ENCODE peak calls at places on chromosomes 2 and 18, in nine cellular contexts. N, E, R, D, O, W, A, Z and M are unnamed samples.

GRCh38 chr18:10235553-10235952 is 218.9 kb upstream of the APCDD1 start:
- DNase-seq in N (no peak), E (no peak), R (no peak), D (no peak), O (no peak), W (no peak), A (no peak), Z (no peak), M (no peak)

GRCh38 chr18:48948112-48949050 is 2.4 kb downstream of the SMAD7 start:
- DNase-seq in N (peak; percentile 89), E (peak; percentile 65), R (peak; percentile 75), D (no peak), O (no peak), W (no peak), A (peak; percentile 29), Z (peak; percentile 49), M (peak; percentile 51)

GRCh38 chr2:58432491-58433166 is 191.5 kb upstream of the FANCL start:
- DNase-seq in N (no peak), E (no peak), R (no peak), D (no peak), O (no peak), W (no peak), A (no peak), Z (no peak), M (no peak)

GRCh38 chr2:200065477-200065876 is 110.1 kb downstream of the MAIP1 start:
- DNase-seq in N (no peak), E (no peak), R (no peak), D (no peak), O (no peak), W (no peak), A (no peak), Z (no peak), M (no peak)

GRCh38 chr2:67502346-67503065 is 105.4 kb downstream of the ETAA1 start:
- DNase-seq in N (no peak), E (no peak), R (no peak), D (no peak), O (no peak), W (no peak), A (no peak), Z (no peak), M (no peak)

GRCh38 chr2:240426797-240427721 is 8.4 kb upstream of the GPC1 start:
- DNase-seq in N (no peak), E (peak; percentile 33), R (peak; percentile 2), D (peak; percentile 61), O (no peak), W (no peak), A (no peak), Z (peak; percentile 30), M (peak; percentile 61)

GRCh38 chr2:231188506-231189170 is 9.8 kb upstream of the ARMC9 start:
- DNase-seq in N (no peak), E (no peak), R (no peak), D (no peak), O (no peak), W (no peak), A (no peak), Z (no peak), M (peak; percentile 3)

GRCh38 chr2:96507957-96508520 is 2.9 kb upstream of the NEURL3 start:
- DNase-seq in N (peak; percentile 84), E (no peak), R (peak; percentile 95), D (peak; percentile 97), O (no peak), W (no peak), A (peak; percentile 76), Z (peak; percentile 88), M (peak; percentile 90)

GRCh38 chr2:170467568-170468422 is 247.3 kb upstream of the SP5 start:
- DNase-seq in N (no peak), E (peak; percentile 22), R (no peak), D (no peak), O (peak; percentile 43), W (no peak), A (no peak), Z (no peak), M (no peak)

GRCh38 chr2:1373794-1374193 is 39.5 kb upstream of the TPO start:
- DNase-seq in N (no peak), E (no peak), R (no peak), D (no peak), O (no peak), W (no peak), A (no peak), Z (no peak), M (no peak)

GRCh38 chr2:197908940-197909339 is 104.5 kb downstream of the PLCL1 start:
- DNase-seq in N (no peak), E (no peak), R (no peak), D (no peak), O (no peak), W (no peak), A (no peak), Z (no peak), M (no peak)

GRCh38 chr18:21851327-21851961 is 110.9 kb downstream of the MIB1 start:
- DNase-seq in N (no peak), E (peak; percentile 4), R (no peak), D (no peak), O (no peak), W (no peak), A (no peak), Z (no peak), M (no peak)

GRCh38 chr18:79200546-79201268 is 131.5 kb downstream of the ATP9B start:
- DNase-seq in N (peak; percentile 14), E (peak; percentile 44), R (peak; percentile 21), D (no peak), O (peak; percentile 46), W (no peak), A (no peak), Z (no peak), M (no peak)

GRCh38 chr2:151334082-151334815 is 23.1 kb upstream of the TNFAIP6 start:
- DNase-seq in N (no peak), E (peak; percentile 79), R (no peak), D (no peak), O (no peak), W (no peak), A (no peak), Z (no peak), M (no peak)

GRCh38 chr2:142291964-142292363 is 161.1 kb upstream of the LRP1B start:
- DNase-seq in N (no peak), E (peak; percentile 49), R (no peak), D (no peak), O (no peak), W (no peak), A (no peak), Z (no peak), M (no peak)

GRCh38 chr2:223735659-223736244 is 101.6 kb downstream of the AP1S3 start:
- DNase-seq in N (no peak), E (peak; percentile 70), R (no peak), D (no peak), O (no peak), W (no peak), A (no peak), Z (no peak), M (no peak)